ENCODE peak calls at places on chromosomes 4 and X, in eight cellular contexts. A is heart left ventricle, N is tibial nerve, F is stomach, D is ovary, E is adrenal gland, M is IMR-90, R is suprapubic skin. L is an unnamed sample.

GRCh38 chr4:138010639-138011038 is 231.5 kb downstream of the SLC7A11 start:
- DNase-seq in A (no peak), N (no peak), F (no peak), D (no peak), E (no peak), M (no peak), R (no peak), L (no peak)

GRCh38 chrX:11423362-11423818 is 130.2 kb downstream of the AMELX start:
- DNase-seq in A (no peak), N (peak), F (peak), D (no peak), E (peak), M (peak), R (no peak), L (no peak)

GRCh38 chr4:142379277-142380051 is 466.6 kb downstream of the INPP4B start:
- DNase-seq in A (no peak), N (no peak), F (no peak), D (no peak), E (no peak), M (peak), R (no peak), L (no peak)

GRCh38 chr4:79078339-79078738 is 139.1 kb upstream of the PAQR3 start:
- DNase-seq in A (no peak), N (peak), F (no peak), D (peak), E (peak), M (no peak), R (no peak), L (peak)

GRCh38 chr4:130563185-130563890 is 1467.4 kb downstream of the C4orf33 start:
- DNase-seq in A (peak), N (peak), F (peak), D (peak), E (peak), M (peak), R (no peak), L (no peak)

GRCh38 chr4:142509881-142510280 is 336.2 kb downstream of the INPP4B start:
- DNase-seq in A (no peak), N (no peak), F (no peak), D (no peak), E (no peak), M (no peak), R (no peak), L (no peak)

GRCh38 chr4:47744253-47744652 is 93.6 kb downstream of the CORIN start:
- DNase-seq in A (no peak), N (no peak), F (no peak), D (no peak), E (no peak), M (no peak), R (no peak), L (no peak)

GRCh38 chrX:129686422-129686948 is 31.7 kb upstream of the APLN start:
- DNase-seq in A (peak), N (peak), F (no peak), D (peak), E (peak), M (peak), R (no peak), L (peak)

GRCh38 chr4:102620697-102621497 is 119.7 kb downstream of the NFKB1 start:
- DNase-seq in A (no peak), N (no peak), F (peak), D (no peak), E (peak), M (peak), R (no peak), L (no peak)

GRCh38 chr4:3037957-3038451 is 36.3 kb downstream of the HTT-AS start:
- DNase-seq in A (peak), N (no peak), F (no peak), D (peak), E (peak), M (no peak), R (no peak), L (peak)

GRCh38 chr4:138199568-138200235 is 42.4 kb downstream of the SLC7A11 start:
- DNase-seq in A (no peak), N (no peak), F (peak), D (no peak), E (no peak), M (peak), R (no peak), L (no peak)

GRCh38 chr4:89614155-89614554 is 222.8 kb downstream of the SNCA start:
- DNase-seq in A (no peak), N (no peak), F (no peak), D (no peak), E (no peak), M (no peak), R (no peak), L (no peak)

GRCh38 chr4:2388430-2389182 is 29.8 kb downstream of the ZFYVE28 start:
- DNase-seq in A (no peak), N (no peak), F (no peak), D (no peak), E (no peak), M (peak), R (no peak), L (no peak)

GRCh38 chr4:174047363-174047762 is 236.1 kb downstream of the FBXO8 start:
- DNase-seq in A (no peak), N (no peak), F (no peak), D (no peak), E (no peak), M (no peak), R (no peak), L (no peak)

GRCh38 chrX:27987862-27988646 is 6.8 kb upstream of the DCAF8L1 start:
- DNase-seq in A (no peak), N (no peak), F (no peak), D (no peak), E (no peak), M (no peak), R (no peak), L (no peak)

GRCh38 chrX:147699061-147699460 is 212.7 kb upstream of the FMR1 start:
- DNase-seq in A (no peak), N (no peak), F (no peak), D (no peak), E (no peak), M (no peak), R (no peak), L (no peak)

GRCh38 chr4:74061430-74061829 is 22.9 kb upstream of the CXCL3 start:
- DNase-seq in A (no peak), N (no peak), F (no peak), D (no peak), E (no peak), M (no peak), R (no peak), L (no peak)

GRCh38 chr4:42954925-42955669 is 62.6 kb downstream of the GRXCR1 start:
- DNase-seq in A (peak), N (no peak), F (peak), D (no peak), E (no peak), M (no peak), R (no peak), L (no peak)

GRCh38 chrX:109372716-109373115 is 109.2 kb downstream of the GUCY2F start:
- DNase-seq in A (no peak), N (no peak), F (no peak), D (no peak), E (no peak), M (no peak), R (no peak), L (no peak)

GRCh38 chr4:4868506-4869379 is 9.3 kb downstream of the MSX1 start:
- DNase-seq in A (no peak), N (no peak), F (no peak), D (no peak), E (no peak), M (no peak), R (no peak), L (no peak)

GRCh38 chr4:89254847-89255246 is 52.8 kb downstream of the GPRIN3 start:
- DNase-seq in A (no peak), N (no peak), F (peak), D (no peak), E (no peak), M (peak), R (no peak), L (no peak)

GRCh38 chr4:101660607-101661006 is 129.9 kb upstream of the BANK1 start:
- DNase-seq in A (no peak), N (no peak), F (no peak), D (no peak), E (no peak), M (no peak), R (no peak), L (no peak)

GRCh38 chrX:112786076-112786475 is 54.6 kb downstream of the AMOT start:
- DNase-seq in A (no peak), N (no peak), F (no peak), D (no peak), E (no peak), M (no peak), R (no peak), L (no peak)

GRCh38 chr4:1031956-1032795 is 20.8 kb downstream of the FGFRL1 start:
- DNase-seq in A (no peak), N (no peak), F (peak), D (no peak), E (no peak), M (no peak), R (no peak), L (no peak)

GRCh38 chr4:79678472-79679202 is 270.6 kb upstream of the GK2 start:
- DNase-seq in A (peak), N (no peak), F (no peak), D (no peak), E (no peak), M (peak), R (no peak), L (peak)

GRCh38 chrX:40281341-40282005 is 183.7 kb upstream of the BCOR start:
- DNase-seq in A (no peak), N (no peak), F (no peak), D (no peak), E (no peak), M (no peak), R (no peak), L (no peak)

GRCh38 chrX:71928856-71929255 is 18.2 kb downstream of the NHSL2 start:
- DNase-seq in A (no peak), N (no peak), F (no peak), D (no peak), E (no peak), M (no peak), R (no peak), L (no peak)

GRCh38 chrX:24659106-24659505 is 12.0 kb upstream of the PCYT1B start:
- DNase-seq in A (no peak), N (no peak), F (no peak), D (no peak), E (no peak), M (no peak), R (no peak), L (no peak)

GRCh38 chr4:5751918-5752802 is 41.2 kb downstream of the EVC start:
- DNase-seq in A (no peak), N (no peak), F (no peak), D (no peak), E (no peak), M (peak), R (no peak), L (no peak)

GRCh38 chr4:68951078-68951805 is at the start of gene UGT2A3:
- DNase-seq in A (no peak), N (no peak), F (no peak), D (no peak), E (no peak), M (no peak), R (no peak), L (no peak)

GRCh38 chrX:153554519-153555167 is 37.2 kb downstream of the ATP2B3 start:
- DNase-seq in A (peak), N (peak), F (peak), D (peak), E (peak), M (peak), R (no peak), L (peak)

GRCh38 chrX:87693204-87693603 is 175.6 kb downstream of the KLHL4 start:
- DNase-seq in A (no peak), N (no peak), F (no peak), D (no peak), E (no peak), M (no peak), R (no peak), L (no peak)

GRCh38 chrX:133090410-133090809 is 6.5 kb downstream of the USP26 start:
- DNase-seq in A (no peak), N (no peak), F (no peak), D (no peak), E (no peak), M (no peak), R (no peak), L (no peak)

GRCh38 chr4:111639876-111640275 is 505.4 kb upstream of the FAM241A start:
- DNase-seq in A (no peak), N (no peak), F (no peak), D (no peak), E (no peak), M (peak), R (no peak), L (no peak)

GRCh38 chrX:47836164-47837072 is at the start of gene ZNF81:
- DNase-seq in A (peak), N (peak), F (peak), D (peak), E (peak), M (peak), R (peak), L (peak)
- TF ChIP-seq POLR2A in A (peak), N (peak), F (no peak), D (no peak), E (peak), M (peak), R (no peak), L (no peak)

GRCh38 chr4:40736910-40737309 is 12.8 kb upstream of the NSUN7 start:
- DNase-seq in A (no peak), N (no peak), F (no peak), D (no peak), E (no peak), M (peak), R (no peak), L (no peak)
- TF ChIP-seq CTCF in A (peak), N (no peak), F (no peak), D (no peak), E (peak), M (peak), R (no peak), L (no peak)

GRCh38 chr4:158778712-158779111 is 9.9 kb downstream of the FNIP2 start:
- DNase-seq in A (no peak), N (no peak), F (peak), D (no peak), E (no peak), M (no peak), R (no peak), L (no peak)

GRCh38 chr4:158777423-158777822 is 8.6 kb downstream of the FNIP2 start:
- DNase-seq in A (no peak), N (no peak), F (peak), D (no peak), E (no peak), M (no peak), R (no peak), L (no peak)

GRCh38 chr4:158778065-158778711 is 9.4 kb downstream of the FNIP2 start:
- DNase-seq in A (no peak), N (no peak), F (no peak), D (no peak), E (no peak), M (no peak), R (no peak), L (no peak)

GRCh38 chr4:158775091-158775651 is 6.3 kb downstream of the FNIP2 start:
- DNase-seq in A (no peak), N (no peak), F (no peak), D (no peak), E (peak), M (peak), R (no peak), L (no peak)

GRCh38 chr4:158776106-158776505 is 7.3 kb downstream of the FNIP2 start:
- DNase-seq in A (no peak), N (no peak), F (no peak), D (no peak), E (no peak), M (no peak), R (no peak), L (no peak)
- H3K27ac ChIP-seq in A (peak), N (peak), F (no peak), D (no peak), E (no peak), M (no peak), R (no peak), L (no peak)

GRCh38 chr4:81215219-81215892 is at the start of gene PRKG2:
- DNase-seq in A (no peak), N (no peak), F (no peak), D (no peak), E (no peak), M (no peak), R (peak), L (no peak)
- TF ChIP-seq POLR2A in A (no peak), N (no peak), F (no peak), D (no peak), E (no peak), M (no peak), R (no peak), L (no peak)

L was measured in uterus.